ENCODE peak calls at places on chromosomes 6 and 20, in four cellular contexts. V, W, M and C are unnamed samples.

GRCh38 chr6:44177691-44178423 is 19.2 kb downstream of the CAPN11 start:
- DNase-seq in V (peak), W (no peak), M (peak), C (no peak)

GRCh38 chr6:89217308-89217999 is at the start of gene GABRR1:
- DNase-seq in V (no peak), W (no peak), M (no peak), C (no peak)

GRCh38 chr6:118387921-118388701 is 160.0 kb upstream of the PLN start:
- DNase-seq in V (peak), W (no peak), M (peak), C (no peak)

GRCh38 chr6:31178143-31179041 is 7.9 kb upstream of the POU5F1 start:
- DNase-seq in V (peak), W (no peak), M (no peak), C (no peak)

GRCh38 chr6:1310628-1311399 is 1.1 kb upstream of the FOXQ1 start:
- DNase-seq in V (no peak), W (no peak), M (no peak), C (no peak)

GRCh38 chr20:25195962-25196700 is 619 bp downstream of the ENTPD6 start:
- DNase-seq in V (no peak), W (no peak), M (peak), C (no peak)

GRCh38 chr6:138443979-138444378 is 40.0 kb downstream of the HEBP2 start:
- DNase-seq in V (no peak), W (no peak), M (peak), C (no peak)

GRCh38 chr6:36863670-36864540 is 10.7 kb downstream of the PPIL1 start:
- DNase-seq in V (no peak), W (no peak), M (no peak), C (no peak)

GRCh38 chr6:51093899-51094665 is 275.4 kb downstream of the TFAP2B start:
- DNase-seq in V (no peak), W (no peak), M (peak), C (no peak)

GRCh38 chr6:131868836-131869235 is 61.0 kb downstream of the ENPP1 start:
- DNase-seq in V (peak), W (no peak), M (no peak), C (no peak)

GRCh38 chr6:138001750-138002349 is 105.4 kb downstream of the PERP start:
- DNase-seq in V (peak), W (peak), M (peak), C (peak)

GRCh38 chr20:47865451-47865850 is 80.2 kb upstream of the SULF2 start:
- DNase-seq in V (no peak), W (no peak), M (no peak), C (no peak)

GRCh38 chr20:51022803-51023616 is at the start of gene KCNG1:
- DNase-seq in V (peak), W (peak), M (no peak), C (peak)

GRCh38 chr6:45721665-45722064 is 294.0 kb downstream of the CLIC5 start:
- DNase-seq in V (no peak), W (no peak), M (no peak), C (no peak)

GRCh38 chr6:16524380-16524707 is 236.9 kb downstream of the ATXN1 start:
- DNase-seq in V (peak), W (no peak), M (peak), C (no peak)

GRCh38 chr6:8229913-8230312 is 127.6 kb upstream of the EEF1E1 start:
- DNase-seq in V (no peak), W (no peak), M (peak), C (no peak)

GRCh38 chr6:128847481-128848168 is 35.3 kb upstream of the LAMA2 start:
- DNase-seq in V (no peak), W (no peak), M (no peak), C (peak)

GRCh38 chr20:41309817-41310216 is 7.7 kb downstream of the ZHX3 start:
- DNase-seq in V (peak), W (no peak), M (peak), C (no peak)

GRCh38 chr6:56222509-56222908 is 24.9 kb downstream of the COL21A1 start:
- DNase-seq in V (no peak), W (no peak), M (no peak), C (no peak)

GRCh38 chr6:25006565-25007001 is 70.8 kb upstream of the RIPOR2 start:
- DNase-seq in V (peak), W (no peak), M (peak), C (no peak)

GRCh38 chr6:96862560-96862959 is 25.3 kb upstream of the GPR63 start:
- DNase-seq in V (no peak), W (no peak), M (peak), C (peak)

GRCh38 chr6:166490671-166491500 is 95.6 kb downstream of the RAMACL start:
- DNase-seq in V (peak), W (no peak), M (peak), C (peak)

GRCh38 chr6:38176797-38177751 is 357.5 kb downstream of the ZFAND3 start:
- DNase-seq in V (peak), W (no peak), M (no peak), C (no peak)

GRCh38 chr6:85240787-85241186 is 209.1 kb upstream of the NT5E start:
- DNase-seq in V (no peak), W (no peak), M (peak), C (no peak)

GRCh38 chr6:154606457-154606856 is 96.0 kb upstream of the CNKSR3 start:
- DNase-seq in V (no peak), W (no peak), M (no peak), C (no peak)

GRCh38 chr6:135941275-135941674 is 89.8 kb downstream of the PDE7B start:
- DNase-seq in V (peak), W (no peak), M (peak), C (no peak)

GRCh38 chr6:56749632-56750151 is 107.0 kb upstream of the DST start:
- DNase-seq in V (peak), W (no peak), M (peak), C (no peak)

GRCh38 chr6:47967843-47968242 is 143.2 kb downstream of the PTCHD4 start:
- DNase-seq in V (no peak), W (no peak), M (no peak), C (no peak)

GRCh38 chr20:2299301-2299700 is 3.5 kb downstream of the TGM3 start:
- DNase-seq in V (no peak), W (no peak), M (peak), C (no peak)

GRCh38 chr20:3671986-3672863 is 9.0 kb upstream of the GFRA4 start:
- DNase-seq in V (no peak), W (no peak), M (no peak), C (no peak)

GRCh38 chr6:4727671-4728435 is 48.4 kb upstream of the CDYL start:
- DNase-seq in V (no peak), W (peak), M (peak), C (peak)

GRCh38 chr6:136253734-136254133 is 3.6 kb upstream of the MTFR2 start:
- DNase-seq in V (no peak), W (no peak), M (no peak), C (peak)

GRCh38 chr20:8155848-8156602 is 24.0 kb downstream of the PLCB1 start:
- DNase-seq in V (no peak), W (no peak), M (no peak), C (no peak)

GRCh38 chr6:33606642-33607041 is 14.5 kb upstream of the ITPR3 start:
- DNase-seq in V (no peak), W (no peak), M (no peak), C (no peak)

GRCh38 chr20:13228771-13229170 is 7.7 kb downstream of the ISM1 start:
- DNase-seq in V (no peak), W (no peak), M (no peak), C (no peak)

GRCh38 chr20:11912664-11913415 is 4.9 kb upstream of the BTBD3 start:
- DNase-seq in V (no peak), W (no peak), M (no peak), C (no peak)

GRCh38 chr6:35400901-35401311 is 51.2 kb upstream of the FANCE start:
- DNase-seq in V (no peak), W (no peak), M (peak), C (peak)